ENCODE peak calls at places on chromosomes 4 and X, in ten cellular contexts. U, K, S, O, H, R, L, G, J and Z are unnamed samples.

GRCh38 chr4:36010531-36010930 is 233.8 kb downstream of the ARAP2 start:
- DNase-seq in U (no peak), K (no peak), S (no peak), O (no peak), H (no peak), R (no peak), L (no peak), G (no peak), J (no peak), Z (no peak)

GRCh38 chrX:131975851-131976250 is 47.3 kb upstream of the STK26 start:
- DNase-seq in U (no peak), K (no peak), S (no peak), O (no peak), H (no peak), R (no peak), L (no peak), G (no peak), J (no peak), Z (no peak)

GRCh38 chr4:22315643-22316042 is 200.2 kb downstream of the ADGRA3 start:
- DNase-seq in U (no peak), K (peak; percentile 6), S (no peak), O (no peak), H (peak; percentile 24), R (no peak), L (peak; percentile 6), G (no peak), J (no peak), Z (no peak)

GRCh38 chr4:112082954-112083586 is 62.2 kb upstream of the FAM241A start:
- DNase-seq in U (no peak), K (peak; percentile 84), S (no peak), O (peak; percentile 21), H (peak; percentile 92), R (no peak), L (peak; percentile 82), G (peak; percentile 94), J (no peak), Z (peak; percentile 32)

GRCh38 chr4:150369434-150370141 is 212.4 kb upstream of the MAB21L2 start:
- DNase-seq in U (no peak), K (no peak), S (no peak), O (no peak), H (no peak), R (no peak), L (no peak), G (no peak), J (no peak), Z (no peak)

GRCh38 chr4:180028682-180029081 is 2214.5 kb upstream of the TENM3 start:
- DNase-seq in U (no peak), K (no peak), S (no peak), O (peak; percentile 39), H (no peak), R (no peak), L (peak; percentile 55), G (peak; percentile 60), J (no peak), Z (no peak)

GRCh38 chr4:184573701-184574100 is 75.5 kb downstream of the CASP3 start:
- DNase-seq in U (no peak), K (no peak), S (no peak), O (no peak), H (no peak), R (no peak), L (no peak), G (no peak), J (no peak), Z (no peak)

GRCh38 chrX:17591741-17592110 is 145.6 kb upstream of the SCML1 start:
- DNase-seq in U (no peak), K (peak; percentile 67), S (no peak), O (no peak), H (peak; percentile 72), R (no peak), L (peak; percentile 81), G (peak; percentile 59), J (no peak), Z (peak; percentile 47)

GRCh38 chrX:97524340-97524739 is 640.6 kb downstream of the RPA4 start:
- DNase-seq in U (no peak), K (no peak), S (no peak), O (no peak), H (no peak), R (no peak), L (peak; percentile 12), G (peak; percentile 1), J (no peak), Z (no peak)

GRCh38 chr4:81039351-81040174 is 9.1 kb downstream of the BMP3 start:
- DNase-seq in U (no peak), K (peak; percentile 51), S (no peak), O (no peak), H (no peak), R (no peak), L (no peak), G (peak; percentile 51), J (peak; percentile 44), Z (no peak)

GRCh38 chr4:83011779-83012630 is 1.4 kb upstream of the LIN54 start:
- DNase-seq in U (peak; percentile 8), K (peak; percentile 42), S (peak; percentile 88), O (no peak), H (peak; percentile 24), R (peak; percentile 63), L (peak; percentile 24), G (peak; percentile 54), J (peak; percentile 53), Z (no peak)

GRCh38 chr4:32196950-32197688 is 1477.0 kb downstream of the PCDH7 start:
- DNase-seq in U (no peak), K (no peak), S (no peak), O (no peak), H (no peak), R (no peak), L (no peak), G (no peak), J (no peak), Z (no peak)

DNA sequence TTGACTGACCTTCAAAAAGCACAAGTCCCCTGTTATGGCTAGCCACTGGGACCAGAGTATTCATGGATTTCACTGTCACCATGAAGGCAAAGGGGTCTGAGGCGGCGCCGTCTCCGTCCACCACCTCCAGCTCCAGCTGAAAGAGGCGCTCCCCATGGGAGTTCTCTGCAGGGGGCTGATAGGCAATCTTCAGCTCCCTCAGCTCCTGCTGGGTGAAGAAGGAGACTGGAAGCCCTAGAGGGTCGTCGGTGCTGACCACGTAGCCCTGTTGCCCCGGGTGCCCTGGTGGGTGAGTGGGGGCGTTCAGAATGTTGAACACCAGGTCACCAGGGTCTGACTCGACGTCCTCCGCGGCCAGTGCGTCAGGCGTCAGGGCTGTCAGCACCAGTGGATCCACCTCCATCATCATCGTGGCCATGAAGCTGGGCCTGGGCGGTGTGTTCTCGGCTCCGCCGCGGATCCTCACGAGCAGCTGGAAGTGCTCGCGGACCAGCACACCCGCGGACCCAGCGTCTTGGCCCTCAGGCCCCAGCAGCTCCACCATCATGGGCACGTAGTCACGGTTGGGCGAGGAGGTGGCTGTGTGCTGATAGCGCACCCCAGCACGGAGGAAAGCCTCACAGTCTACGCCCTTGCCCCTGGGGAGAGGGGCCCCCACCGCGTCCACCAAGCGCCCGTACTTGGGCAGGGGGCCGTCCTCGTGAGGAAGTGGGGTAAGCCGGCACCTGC is 980 bp downstream of the FREM3 start:
- DNase-seq in U (no peak), K (no peak), S (no peak), O (no peak), H (no peak), R (no peak), L (no peak), G (no peak), J (no peak), Z (no peak)
- H3K4me3 ChIP-seq in U (no peak overlapping the region), K (no peak overlapping the region), S (no peak overlapping the region), O (no peak overlapping the region), H (no peak overlapping the region), R (peak overlapping the region; percentile 28), L (no peak overlapping the region), G (no peak overlapping the region), J (no peak overlapping the region), Z (no peak overlapping the region)

DNA sequence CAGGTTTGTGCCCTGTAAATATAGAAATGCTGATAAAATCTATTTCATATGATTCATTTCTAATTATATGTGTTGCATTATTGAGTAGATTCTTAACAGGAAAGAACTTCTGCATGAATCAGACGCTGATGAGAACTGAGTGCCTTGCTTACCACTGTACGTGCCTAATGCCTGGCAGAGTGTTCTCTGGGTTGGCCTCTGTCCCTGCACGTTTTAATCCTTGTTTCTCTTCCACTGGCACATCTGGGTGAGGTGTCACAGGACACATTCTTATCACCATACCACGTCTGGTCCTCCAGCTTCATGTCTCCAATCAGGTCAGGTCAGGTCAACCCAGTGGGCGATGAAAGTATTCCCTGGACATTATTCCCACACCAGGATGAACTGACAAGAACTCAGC is 53.6 kb downstream of the KLF3 start:
- DNase-seq in U (no peak), K (peak; percentile 80), S (no peak), O (no peak), H (peak; percentile 66), R (no peak), L (peak; percentile 31), G (peak; percentile 65), J (no peak), Z (peak; percentile 21)
- H3K4me3 ChIP-seq in U (no peak overlapping the region), K (no peak overlapping the region), S (no peak overlapping the region), O (no peak overlapping the region), H (no peak overlapping the region), R (no peak overlapping the region), L (no peak overlapping the region), G (no peak overlapping the region), J (no peak overlapping the region), Z (no peak overlapping the region)

DNA sequence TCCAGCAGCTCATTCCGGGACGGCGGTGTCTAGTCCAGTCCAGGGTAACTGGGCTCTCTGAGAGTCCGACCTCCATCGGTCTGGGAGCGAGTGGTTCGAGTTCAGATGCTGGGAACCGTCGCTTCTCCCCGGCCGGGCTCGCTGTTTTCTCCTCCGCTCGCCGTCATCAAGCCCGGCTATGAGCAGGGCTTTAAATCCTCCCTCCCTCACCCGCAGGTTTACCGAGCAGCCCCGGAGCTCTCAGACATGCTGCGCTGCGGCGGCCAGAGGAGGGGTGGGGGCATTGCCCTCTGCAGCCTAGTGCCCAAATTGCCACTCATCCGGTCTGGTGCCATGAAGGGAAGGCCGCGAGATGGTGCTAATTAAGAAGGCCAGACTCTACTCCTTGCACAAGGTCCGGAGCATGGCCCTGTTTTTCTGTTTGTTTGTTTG is 23.2 kb downstream of the HAND2 start:
- DNase-seq in U (no peak), K (no peak), S (peak; percentile 84), O (no peak), H (no peak), R (no peak), L (no peak), G (no peak), J (no peak), Z (no peak)
- H3K4me3 ChIP-seq in U (peak overlapping the region; percentile 40), K (no peak overlapping the region), S (no peak overlapping the region), O (peak overlapping the region; percentile 22), H (no peak overlapping the region), R (no peak overlapping the region), L (no peak overlapping the region), G (no peak overlapping the region), J (no peak overlapping the region), Z (no peak overlapping the region)

DNA sequence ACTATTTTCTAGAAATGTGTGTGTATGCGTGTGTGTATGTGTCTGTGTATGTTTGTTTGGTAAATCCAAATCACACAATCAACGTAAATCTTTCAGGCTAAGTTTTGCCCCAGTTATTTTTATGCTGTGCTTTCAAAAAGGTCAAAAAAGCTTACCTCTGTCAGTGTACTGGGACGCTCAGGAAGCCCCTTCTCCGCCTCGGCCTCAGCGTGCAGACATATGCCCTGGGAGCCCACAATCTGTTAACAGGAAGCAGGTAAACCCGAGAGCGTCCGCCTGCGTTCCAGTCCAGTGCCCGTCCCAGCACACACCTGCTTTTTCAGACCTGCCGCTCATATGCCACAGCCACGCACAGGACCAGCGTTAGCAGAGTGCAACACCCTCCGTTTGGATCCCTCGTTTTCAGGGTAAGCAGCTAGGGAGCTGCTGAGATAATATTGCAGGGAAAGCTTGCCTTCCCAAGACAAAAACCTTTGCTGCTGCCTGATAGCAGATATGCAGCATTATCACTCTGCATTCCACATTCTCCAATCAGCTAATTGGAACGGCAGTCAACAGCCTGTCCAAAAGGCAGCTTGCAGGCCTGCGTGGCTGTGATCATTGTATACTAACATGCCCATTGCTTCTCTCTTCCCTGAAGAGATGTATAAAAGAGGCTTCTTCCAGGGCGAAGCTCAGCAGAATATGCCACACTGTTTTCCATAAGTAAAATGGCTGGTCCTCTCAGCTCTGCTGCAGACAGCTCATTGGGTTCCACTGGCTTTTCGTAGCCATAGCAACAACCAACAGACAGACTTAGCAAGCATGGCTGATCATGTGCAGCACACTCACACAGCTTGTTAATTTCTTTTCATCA is at the start of gene SORBS2:
- DNase-seq in U (no peak), K (peak; percentile 6), S (no peak), O (no peak), H (peak; percentile 33), R (no peak), L (peak; percentile 25), G (peak; percentile 81), J (peak; percentile 47), Z (no peak)
- H3K4me3 ChIP-seq in U (no peak within 1 kb of the TSS), K (no peak within 1 kb of the TSS), S (no peak within 1 kb of the TSS), O (no peak within 1 kb of the TSS), H (no peak within 1 kb of the TSS), R (peak within 1 kb of the TSS; percentile 16), L (no peak within 1 kb of the TSS), G (peak within 1 kb of the TSS; percentile 54), J (peak within 1 kb of the TSS; percentile 19), Z (no peak within 1 kb of the TSS)